ENCODE peak calls at places on chromosomes 11 and 22, in ten cellular contexts. W, B, A, Y, C, V, R, S, T and L are unnamed samples.

GRCh38 chr11:129946256-129946655 is 50.9 kb upstream of the NFRKB start:
- DNase-seq in W (no peak), B (no peak), A (no peak), Y (peak; percentile 72), C (no peak), V (no peak), R (no peak), S (no peak), T (no peak), L (no peak)

GRCh38 chr22:47762141-47762540 is 999.7 kb downstream of the TBC1D22A start:
- DNase-seq in W (no peak), B (no peak), A (no peak), Y (no peak), C (no peak), V (no peak), R (no peak), S (no peak), T (no peak), L (no peak)

GRCh38 chr11:119218141-119218878 is 12.2 kb downstream of the CBL start:
- DNase-seq in W (no peak), B (peak; percentile 2), A (no peak), Y (peak; percentile 99), C (no peak), V (no peak), R (no peak), S (no peak), T (no peak), L (no peak)

GRCh38 chr22:21047730-21048129 is 2.0 kb downstream of the LRRC74B start:
- DNase-seq in W (no peak), B (no peak), A (no peak), Y (no peak), C (no peak), V (no peak), R (no peak), S (no peak), T (no peak), L (no peak)

GRCh38 chr11:95228081-95228859 is 2.7 kb downstream of the SESN3 start:
- DNase-seq in W (no peak), B (no peak), A (no peak), Y (peak; percentile 35), C (no peak), V (no peak), R (no peak), S (no peak), T (no peak), L (no peak)

GRCh38 chr11:5369793-5370192 is 13.8 kb upstream of the OR51M1 start:
- DNase-seq in W (no peak), B (no peak), A (no peak), Y (no peak), C (peak; percentile 14), V (no peak), R (no peak), S (no peak), T (no peak), L (no peak)

GRCh38 chr11:69479591-69480271 is 1.7 kb upstream of the LINC01488 start:
- DNase-seq in W (no peak), B (no peak), A (no peak), Y (no peak), C (no peak), V (peak; percentile 29), R (no peak), S (peak; percentile 86), T (peak; percentile 93), L (peak; percentile 71)

GRCh38 chr11:47617417-47617809 is 23.2 kb upstream of the C1QTNF4 start:
- DNase-seq in W (no peak), B (no peak), A (no peak), Y (peak; percentile 76), C (no peak), V (no peak), R (no peak), S (no peak), T (no peak), L (no peak)

GRCh38 chr11:84588131-84588829 is 1038.9 kb downstream of the DLG2 start:
- DNase-seq in W (no peak), B (peak; percentile 54), A (no peak), Y (no peak), C (no peak), V (no peak), R (no peak), S (no peak), T (no peak), L (no peak)

GRCh38 chr22:20153945-20154344 is 3.1 kb upstream of the CCDC188 start:
- DNase-seq in W (no peak), B (peak; percentile 71), A (no peak), Y (no peak), C (peak; percentile 27), V (no peak), R (no peak), S (no peak), T (no peak), L (no peak)

GRCh38 chr11:11022126-11022730 is 164.4 kb upstream of the ZBED5 start:
- DNase-seq in W (no peak), B (no peak), A (no peak), Y (no peak), C (peak; percentile 28), V (no peak), R (no peak), S (no peak), T (no peak), L (no peak)

GRCh38 chr11:72776117-72776843 is 17.6 kb downstream of the STARD10 start:
- DNase-seq in W (no peak), B (no peak), A (no peak), Y (no peak), C (no peak), V (no peak), R (no peak), S (no peak), T (peak; percentile 9), L (no peak)

GRCh38 chr11:3108183-3108721 is 51.0 kb upstream of the CARS1 start:
- DNase-seq in W (no peak), B (peak; percentile 38), A (no peak), Y (no peak), C (no peak), V (no peak), R (peak; percentile 13), S (peak; percentile 58), T (peak; percentile 7), L (no peak)

GRCh38 chr11:18457435-18457834 is 1.8 kb downstream of the LDHAL6A start:
- DNase-seq in W (no peak), B (no peak), A (no peak), Y (peak; percentile 49), C (no peak), V (no peak), R (no peak), S (no peak), T (no peak), L (no peak)

GRCh38 chr11:22656128-22656527 is 10.3 kb upstream of the GAS2 start:
- DNase-seq in W (no peak), B (no peak), A (no peak), Y (no peak), C (no peak), V (no peak), R (no peak), S (no peak), T (no peak), L (no peak)

GRCh38 chr11:115515647-115516046 is 11.4 kb upstream of the CADM1 start:
- DNase-seq in W (no peak), B (peak; percentile 44), A (no peak), Y (no peak), C (no peak), V (no peak), R (no peak), S (no peak), T (no peak), L (no peak)

GRCh38 chr22:28051091-28051786 is 132.2 kb upstream of the PITPNB start:
- DNase-seq in W (no peak), B (no peak), A (no peak), Y (no peak), C (no peak), V (no peak), R (no peak), S (no peak), T (no peak), L (no peak)

GRCh38 chr22:46691571-46691970 is 46.5 kb downstream of the CERK start:
- DNase-seq in W (no peak), B (no peak), A (no peak), Y (no peak), C (no peak), V (no peak), R (no peak), S (no peak), T (no peak), L (no peak)
- H3K36me3 ChIP-seq in W (peaks cover 68% of the 10 kb centered on the region), B (peaks cover 56% of the 10 kb centered on the region), A (peaks cover 75% of the 10 kb centered on the region), Y (peaks cover 20% of the 10 kb centered on the region), C (peaks cover 63% of the 10 kb centered on the region), V (peaks cover 60% of the 10 kb centered on the region), R (no peaks in the 10 kb centered on the region), S (peaks cover 92% of the 10 kb centered on the region), T (peaks cover 47% of the 10 kb centered on the region), L (peaks cover 3% of the 10 kb centered on the region)

DNA sequence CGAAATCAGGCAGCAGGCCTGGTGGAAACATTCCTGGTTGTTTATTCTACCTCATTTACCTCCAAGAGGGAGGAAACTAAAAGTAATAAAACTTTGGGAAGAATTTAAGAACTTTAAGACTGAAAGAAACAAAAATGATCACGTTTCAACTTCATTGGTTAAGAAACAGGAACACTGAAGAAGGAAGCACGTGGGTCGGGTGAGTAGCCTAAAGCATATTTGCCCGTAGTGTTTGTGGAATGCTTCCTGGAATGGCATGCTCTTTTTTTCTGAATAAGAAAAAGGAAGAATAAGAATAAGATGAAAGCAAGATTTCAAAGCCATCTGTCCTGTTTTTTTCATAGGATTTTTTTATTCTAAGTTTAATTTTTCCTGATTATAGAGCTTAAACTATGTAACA is 83.1 kb downstream of the WNT11 start:
- DNase-seq in W (no peak), B (no peak), A (no peak), Y (no peak), C (no peak), V (no peak), R (no peak), S (no peak), T (no peak), L (no peak)
- H3K36me3 ChIP-seq in W (no peaks in the 10 kb centered on the region), B (no peaks in the 10 kb centered on the region), A (no peaks in the 10 kb centered on the region), Y (no peaks in the 10 kb centered on the region), C (no peaks in the 10 kb centered on the region), V (no peaks in the 10 kb centered on the region), R (no peaks in the 10 kb centered on the region), S (no peaks in the 10 kb centered on the region), T (no peaks in the 10 kb centered on the region), L (no peaks in the 10 kb centered on the region)

GRCh38 chr11:61429346-61429690 is 457 bp downstream of the CPSF7 start:
- DNase-seq in W (peak; percentile 39), B (peak; percentile 92), A (peak; percentile 59), Y (peak; percentile 46), C (peak; percentile 95), V (peak; percentile 82), R (peak; percentile 31), S (no peak), T (peak; percentile 63), L (no peak)

GRCh38 chr11:61425367-61426131 is 4.2 kb downstream of the CPSF7 start:
- DNase-seq in W (no peak), B (no peak), A (no peak), Y (no peak), C (no peak), V (no peak), R (no peak), S (no peak), T (no peak), L (no peak)

GRCh38 chr11:61429691-61430582 is at the start of the genes CPSF7 and SDHAF2:
- DNase-seq in W (peak; percentile 93), B (peak; percentile 99), A (peak; percentile 96), Y (peak; percentile 95), C (peak; percentile 98), V (peak; percentile 98), R (peak; percentile 94), S (peak; percentile 98), T (peak; percentile 98), L (peak; percentile 97)
- H3K36me3 ChIP-seq in W (peaks cover 26% of the 10 kb centered on the region), B (peaks cover 46% of the 10 kb centered on the region), A (peaks cover 17% of the 10 kb centered on the region), Y (peaks cover 8% of the 10 kb centered on the region), C (peaks cover 36% of the 10 kb centered on the region), V (peaks cover 29% of the 10 kb centered on the region), R (no peaks in the 10 kb centered on the region), S (peaks cover 37% of the 10 kb centered on the region), T (peaks cover 14% of the 10 kb centered on the region), L (no peaks in the 10 kb centered on the region)

GRCh38 chr11:46477136-46477535 is 85.6 kb upstream of the CHRM4 start:
- DNase-seq in W (no peak), B (no peak), A (no peak), Y (no peak), C (no peak), V (no peak), R (no peak), S (no peak), T (no peak), L (no peak)
- H3K36me3 ChIP-seq in W (no peaks in the 10 kb centered on the region), B (peaks cover 14% of the 10 kb centered on the region), A (no peaks in the 10 kb centered on the region), Y (no peaks in the 10 kb centered on the region), C (no peaks in the 10 kb centered on the region), V (no peaks in the 10 kb centered on the region), R (no peaks in the 10 kb centered on the region), S (no peaks in the 10 kb centered on the region), T (no peaks in the 10 kb centered on the region), L (no peaks in the 10 kb centered on the region)